ENCODE peak calls at places on chromosomes 13 and 19, in nine cellular contexts. One of them, this sample, is unnamed.
A peak's percentile ranks its signal among the peaks of the same experiment; 100 is the strongest.

GRCh38 chr13:110014719-110015118 is 228.3 kb upstream of the IRS2 start:
- DNase-seq in stimulated activated CD4-positive, alpha-beta T cell treated with anti-CD3 and anti-CD28 coated beads, Interleukin-1b, Interleukin-23, amount 100 ng/mL, for 24 hours: no peak
- DNase-seq in activated effector memory CD4-positive, alpha-beta T cell treated with Interleukin-2 at 50 U/mL for 16 hours: no peak
- DNase-seq in endothelial cell: no peak
- DNase-seq in aorta: no peak
- DNase-seq in RWPE1: peak; percentile 15
- DNase-seq in GDM1: no peak
- DNase-seq in GM12864: no peak
- DNase-seq in NCI-H1092 treated with DMSO at 0.1 percent for 48 hours: peak; percentile 91
- DNase-seq in this sample: peak; percentile 60

GRCh38 chr19:10368101-10368803 is 12.1 kb downstream of the TYK2 start:
- DNase-seq in GM12864: no peak
- DNase-seq in aorta: no peak
- DNase-seq in endothelial cell: no peak
- DNase-seq in activated effector memory CD4-positive, alpha-beta T cell treated with Interleukin-2 at 50 U/mL for 16 hours: no peak
- DNase-seq in RWPE1: no peak
- DNase-seq in NCI-H1092 treated with DMSO at 0.1 percent for 48 hours: no peak
- DNase-seq in stimulated activated CD4-positive, alpha-beta T cell treated with anti-CD3 and anti-CD28 coated beads, Interleukin-1b, Interleukin-23, amount 100 ng/mL, for 24 hours: no peak
- DNase-seq in GDM1: no peak
- DNase-seq in this sample: no peak

GRCh38 chr13:44879452-44880058 is 109.7 kb downstream of the NUFIP1 start:
- DNase-seq in NCI-H1092 treated with DMSO at 0.1 percent for 48 hours: peak; percentile 21
- DNase-seq in RWPE1: no peak
- DNase-seq in GDM1: peak; percentile 58
- DNase-seq in aorta: no peak
- DNase-seq in GM12864: peak; percentile 5
- DNase-seq in activated effector memory CD4-positive, alpha-beta T cell treated with Interleukin-2 at 50 U/mL for 16 hours: no peak
- DNase-seq in endothelial cell: no peak
- DNase-seq in stimulated activated CD4-positive, alpha-beta T cell treated with anti-CD3 and anti-CD28 coated beads, Interleukin-1b, Interleukin-23, amount 100 ng/mL, for 24 hours: no peak
- DNase-seq in this sample: peak; percentile 62

GRCh38 chr19:48878219-48879024 is 6.2 kb downstream of the PPP1R15A start:
- DNase-seq in aorta: peak; percentile 88
- DNase-seq in NCI-H1092 treated with DMSO at 0.1 percent for 48 hours: no peak
- DNase-seq in activated effector memory CD4-positive, alpha-beta T cell treated with Interleukin-2 at 50 U/mL for 16 hours: no peak
- DNase-seq in GDM1: no peak
- DNase-seq in GM12864: no peak
- DNase-seq in RWPE1: no peak
- DNase-seq in endothelial cell: no peak
- DNase-seq in stimulated activated CD4-positive, alpha-beta T cell treated with anti-CD3 and anti-CD28 coated beads, Interleukin-1b, Interleukin-23, amount 100 ng/mL, for 24 hours: no peak
- DNase-seq in this sample: no peak

GRCh38 chr19:54388001-54388802 is 23.5 kb upstream of the LAIR1 start:
- DNase-seq in stimulated activated CD4-positive, alpha-beta T cell treated with anti-CD3 and anti-CD28 coated beads, Interleukin-1b, Interleukin-23, amount 100 ng/mL, for 24 hours: no peak
- DNase-seq in GDM1: peak; percentile 92
- DNase-seq in endothelial cell: no peak
- DNase-seq in activated effector memory CD4-positive, alpha-beta T cell treated with Interleukin-2 at 50 U/mL for 16 hours: peak; percentile 42
- DNase-seq in RWPE1: no peak
- DNase-seq in aorta: peak; percentile 72
- DNase-seq in NCI-H1092 treated with DMSO at 0.1 percent for 48 hours: no peak
- DNase-seq in GM12864: no peak
- DNase-seq in this sample: no peak

GRCh38 chr19:13817018-13817614 is 21.9 kb downstream of the ZSWIM4 start:
- DNase-seq in endothelial cell: no peak
- DNase-seq in stimulated activated CD4-positive, alpha-beta T cell treated with anti-CD3 and anti-CD28 coated beads, Interleukin-1b, Interleukin-23, amount 100 ng/mL, for 24 hours: no peak
- DNase-seq in RWPE1: no peak
- DNase-seq in activated effector memory CD4-positive, alpha-beta T cell treated with Interleukin-2 at 50 U/mL for 16 hours: no peak
- DNase-seq in GDM1: no peak
- DNase-seq in GM12864: no peak
- DNase-seq in NCI-H1092 treated with DMSO at 0.1 percent for 48 hours: no peak
- DNase-seq in aorta: no peak
- DNase-seq in this sample: no peak

GRCh38 chr13:77779461-77780272 is 82.2 kb downstream of the SLAIN1 start:
- DNase-seq in stimulated activated CD4-positive, alpha-beta T cell treated with anti-CD3 and anti-CD28 coated beads, Interleukin-1b, Interleukin-23, amount 100 ng/mL, for 24 hours: no peak
- DNase-seq in activated effector memory CD4-positive, alpha-beta T cell treated with Interleukin-2 at 50 U/mL for 16 hours: no peak
- DNase-seq in aorta: peak; percentile 52
- DNase-seq in GM12864: peak; percentile 55
- DNase-seq in endothelial cell: peak; percentile 31
- DNase-seq in NCI-H1092 treated with DMSO at 0.1 percent for 48 hours: peak; percentile 73
- DNase-seq in GDM1: peak; percentile 65
- DNase-seq in RWPE1: peak; percentile 26
- DNase-seq in this sample: peak; percentile 63

GRCh38 chr19:17305517-17306284 is at the start of gene MRPL34:
- DNase-seq in GDM1: peak; percentile 98
- DNase-seq in NCI-H1092 treated with DMSO at 0.1 percent for 48 hours: peak; percentile 99
- DNase-seq in endothelial cell: peak; percentile 94
- DNase-seq in activated effector memory CD4-positive, alpha-beta T cell treated with Interleukin-2 at 50 U/mL for 16 hours: peak; percentile 92
- DNase-seq in GM12864: peak; percentile 98
- DNase-seq in stimulated activated CD4-positive, alpha-beta T cell treated with anti-CD3 and anti-CD28 coated beads, Interleukin-1b, Interleukin-23, amount 100 ng/mL, for 24 hours: peak; percentile 82
- DNase-seq in aorta: peak; percentile 98
- DNase-seq in RWPE1: peak; percentile 96
- DNase-seq in this sample: peak; percentile 100

GRCh38 chr13:66714795-66715194 is 515.3 kb downstream of the PCDH9 start:
- DNase-seq in stimulated activated CD4-positive, alpha-beta T cell treated with anti-CD3 and anti-CD28 coated beads, Interleukin-1b, Interleukin-23, amount 100 ng/mL, for 24 hours: no peak
- DNase-seq in GDM1: no peak
- DNase-seq in RWPE1: no peak
- DNase-seq in endothelial cell: no peak
- DNase-seq in GM12864: no peak
- DNase-seq in activated effector memory CD4-positive, alpha-beta T cell treated with Interleukin-2 at 50 U/mL for 16 hours: no peak
- DNase-seq in NCI-H1092 treated with DMSO at 0.1 percent for 48 hours: no peak
- DNase-seq in aorta: no peak
- DNase-seq in this sample: no peak

GRCh38 chr19:1947651-1948209 is 6.8 kb downstream of the CSNK1G2 start:
- DNase-seq in activated effector memory CD4-positive, alpha-beta T cell treated with Interleukin-2 at 50 U/mL for 16 hours: no peak
- DNase-seq in RWPE1: peak; percentile 27
- DNase-seq in NCI-H1092 treated with DMSO at 0.1 percent for 48 hours: no peak
- DNase-seq in GDM1: no peak
- DNase-seq in aorta: no peak
- DNase-seq in stimulated activated CD4-positive, alpha-beta T cell treated with anti-CD3 and anti-CD28 coated beads, Interleukin-1b, Interleukin-23, amount 100 ng/mL, for 24 hours: no peak
- DNase-seq in endothelial cell: no peak
- DNase-seq in GM12864: no peak
- DNase-seq in this sample: peak; percentile 46

GRCh38 chr13:105545811-105546210 is 989.7 kb downstream of the EFNB2 start:
- DNase-seq in NCI-H1092 treated with DMSO at 0.1 percent for 48 hours: no peak
- DNase-seq in GDM1: no peak
- DNase-seq in GM12864: no peak
- DNase-seq in RWPE1: no peak
- DNase-seq in aorta: no peak
- DNase-seq in activated effector memory CD4-positive, alpha-beta T cell treated with Interleukin-2 at 50 U/mL for 16 hours: no peak
- DNase-seq in endothelial cell: no peak
- DNase-seq in stimulated activated CD4-positive, alpha-beta T cell treated with anti-CD3 and anti-CD28 coated beads, Interleukin-1b, Interleukin-23, amount 100 ng/mL, for 24 hours: no peak
- DNase-seq in this sample: no peak